ENCODE peak calls at places on chromosomes 16 and 17, in ten cellular contexts. N is heart right ventricle; E is T47D; D is substantia nigra; Q is omental fat pad; G is activated naive CD4-positive, alpha-beta T cell treated with anti-CD3 and anti-CD28 coated beads, Interleukin-2, amount 50 U/mL, for 16 hours; J is iPS-NIHi11; C is HepG2; L is AG08395; Z is Panc1. F is an unnamed sample.

GRCh38 chr17:27793168-27793905 is 7.0 kb downstream of the NOS2 start:
- DNase-seq in N (peak; percentile 31), E (no peak), D (no peak), Q (no peak), G (no peak), J (peak; percentile 79), C (no peak), L (peak; percentile 14), Z (no peak), F (no peak)

GRCh38 chr16:11196286-11196828 is 59.6 kb downstream of the SOCS1 start:
- DNase-seq in N (no peak), E (no peak), D (no peak), Q (no peak), G (no peak), J (no peak), C (no peak), L (no peak), Z (no peak), F (no peak)

GRCh38 chr17:57523926-57524634 is 221.0 kb downstream of the CCDC182 start:
- DNase-seq in N (peak; percentile 74), E (no peak), D (no peak), Q (no peak), G (no peak), J (no peak), C (no peak), L (peak; percentile 62), Z (no peak), F (no peak)

GRCh38 chr16:57698812-57699405 is 4.3 kb downstream of the DRC7 start:
- DNase-seq in N (no peak), E (no peak), D (no peak), Q (no peak), G (no peak), J (peak; percentile 3), C (no peak), L (no peak), Z (no peak), F (no peak)

GRCh38 chr17:72614871-72615626 is 477.4 kb downstream of the SLC39A11 start:
- DNase-seq in N (no peak), E (no peak), D (peak; percentile 82), Q (no peak), G (no peak), J (no peak), C (peak; percentile 98), L (peak; percentile 69), Z (no peak), F (no peak)

GRCh38 chr17:60108712-60109111 is 30.0 kb upstream of the HEATR6 start:
- DNase-seq in N (no peak), E (no peak), D (no peak), Q (no peak), G (no peak), J (no peak), C (no peak), L (no peak), Z (no peak), F (no peak)

GRCh38 chr16:68902376-68903345 is 59.3 kb downstream of the TANGO6 start:
- DNase-seq in N (no peak), E (peak; percentile 33), D (peak; percentile 9), Q (no peak), G (no peak), J (peak; percentile 74), C (peak; percentile 63), L (peak; percentile 37), Z (peak; percentile 48), F (peak; percentile 28)

GRCh38 chr17:68792042-68792685 is 163.0 kb downstream of the ABCA8 start:
- DNase-seq in N (no peak), E (no peak), D (no peak), Q (no peak), G (no peak), J (no peak), C (no peak), L (no peak), Z (no peak), F (no peak)

GRCh38 chr16:72800524-72800923 is 247.4 kb downstream of the ZFHX3 start:
- DNase-seq in N (no peak), E (no peak), D (no peak), Q (no peak), G (no peak), J (no peak), C (no peak), L (no peak), Z (no peak), F (no peak)

GRCh38 chr17:65848751-65849150 is 287.3 kb upstream of the AXIN2 start:
- DNase-seq in N (no peak), E (no peak), D (no peak), Q (no peak), G (no peak), J (no peak), C (no peak), L (peak; percentile 26), Z (no peak), F (no peak)

GRCh38 chr16:84514874-84515835 is 10.7 kb upstream of the MEAK7 start:
- DNase-seq in N (no peak), E (no peak), D (no peak), Q (no peak), G (peak; percentile 71), J (peak; percentile 54), C (peak; percentile 85), L (no peak), Z (no peak), F (no peak)

GRCh38 chr17:44281570-44281969 is 13.6 kb upstream of the SLC4A1 start:
- DNase-seq in N (no peak), E (no peak), D (no peak), Q (no peak), G (no peak), J (no peak), C (no peak), L (no peak), Z (no peak), F (no peak)